ENCODE peak calls at places on chromosomes 11 and 22, in five cellular contexts. One of them, this sample, is unnamed.

GRCh38 chr22:44330727-44331660 is 18.2 kb upstream of the SHISAL1 start:
- DNase-seq in nucleus accumbens: no peak
- DNase-seq in Right ventricle myocardium superior: no peak
- DNase-seq in NCI-H2029: no peak
- DNase-seq in Peyer's patch: no peak
- DNase-seq in this sample: no peak

GRCh38 chr11:125990244-125990643 is 44.4 kb downstream of the VSIG10L2 start:
- DNase-seq in Peyer's patch: no peak
- DNase-seq in NCI-H2029: peak
- DNase-seq in nucleus accumbens: no peak
- DNase-seq in Right ventricle myocardium superior: no peak
- DNase-seq in this sample: no peak

GRCh38 chr11:69534166-69534530 is 52.7 kb downstream of the LINC01488 start:
- DNase-seq in Right ventricle myocardium superior: no peak
- DNase-seq in Peyer's patch: no peak
- DNase-seq in nucleus accumbens: no peak
- DNase-seq in NCI-H2029: no peak
- DNase-seq in this sample: no peak

GRCh38 chr11:115480611-115481010 is 23.6 kb downstream of the CADM1 start:
- DNase-seq in NCI-H2029: no peak
- DNase-seq in Peyer's patch: no peak
- DNase-seq in nucleus accumbens: no peak
- DNase-seq in Right ventricle myocardium superior: no peak
- DNase-seq in this sample: no peak

GRCh38 chr11:69912911-69913451 is 93.8 kb upstream of the FGF3 start:
- DNase-seq in NCI-H2029: no peak
- DNase-seq in nucleus accumbens: no peak
- DNase-seq in Right ventricle myocardium superior: peak
- DNase-seq in Peyer's patch: no peak
- DNase-seq in this sample: no peak

GRCh38 chr11:119480375-119481020 is 57.5 kb upstream of the THY1 start:
- DNase-seq in NCI-H2029: no peak
- DNase-seq in nucleus accumbens: no peak
- DNase-seq in Peyer's patch: no peak
- DNase-seq in Right ventricle myocardium superior: no peak
- DNase-seq in this sample: no peak

GRCh38 chr22:46085831-46086576 is 64.3 kb upstream of the PPARA start:
- DNase-seq in NCI-H2029: no peak
- DNase-seq in Right ventricle myocardium superior: peak
- DNase-seq in Peyer's patch: no peak
- DNase-seq in nucleus accumbens: no peak
- DNase-seq in this sample: no peak

GRCh38 chr11:15471709-15472404 is 357.1 kb downstream of the INSC start:
- DNase-seq in nucleus accumbens: no peak
- DNase-seq in NCI-H2029: peak
- DNase-seq in Right ventricle myocardium superior: no peak
- DNase-seq in Peyer's patch: no peak
- DNase-seq in this sample: peak

GRCh38 chr11:58958500-58958899 is 19.2 kb downstream of the GLYATL1 start:
- DNase-seq in nucleus accumbens: no peak
- DNase-seq in Right ventricle myocardium superior: no peak
- DNase-seq in Peyer's patch: peak
- DNase-seq in NCI-H2029: no peak
- DNase-seq in this sample: no peak

GRCh38 chr22:50665212-50665611 is 7.4 kb upstream of the SHANK3 start:
- DNase-seq in Right ventricle myocardium superior: no peak
- DNase-seq in NCI-H2029: no peak
- DNase-seq in Peyer's patch: no peak
- DNase-seq in nucleus accumbens: no peak
- DNase-seq in this sample: no peak

GRCh38 chr11:70713988-70714665 is 315.8 kb downstream of the CTTN start:
- DNase-seq in Right ventricle myocardium superior: no peak
- DNase-seq in NCI-H2029: peak
- DNase-seq in Peyer's patch: no peak
- DNase-seq in nucleus accumbens: no peak
- DNase-seq in this sample: no peak

GRCh38 chr11:86473991-86474833 is 99.5 kb downstream of the CCDC81 start:
- DNase-seq in NCI-H2029: no peak
- DNase-seq in Peyer's patch: no peak
- DNase-seq in nucleus accumbens: no peak
- DNase-seq in Right ventricle myocardium superior: peak
- DNase-seq in this sample: no peak

GRCh38 chr11:20026629-20027545 is 133.4 kb downstream of the DBX1 start:
- DNase-seq in Peyer's patch: no peak
- DNase-seq in NCI-H2029: peak
- DNase-seq in Right ventricle myocardium superior: no peak
- DNase-seq in nucleus accumbens: no peak
- DNase-seq in this sample: no peak

GRCh38 chr22:29062286-29062949 is 787 bp upstream of the C22orf31 start:
- DNase-seq in Peyer's patch: no peak
- DNase-seq in Right ventricle myocardium superior: no peak
- DNase-seq in NCI-H2029: no peak
- DNase-seq in nucleus accumbens: no peak
- DNase-seq in this sample: no peak

GRCh38 chr11:35303596-35304392 is 115.6 kb downstream of the SLC1A2 start:
- DNase-seq in NCI-H2029: no peak
- DNase-seq in Right ventricle myocardium superior: peak
- DNase-seq in Peyer's patch: peak
- DNase-seq in nucleus accumbens: no peak
- DNase-seq in this sample: peak

GRCh38 chr11:67032830-67033555 is 10.1 kb downstream of the SYT12 start:
- DNase-seq in nucleus accumbens: no peak
- DNase-seq in Right ventricle myocardium superior: no peak
- DNase-seq in Peyer's patch: no peak
- DNase-seq in NCI-H2029: no peak
- DNase-seq in this sample: peak

GRCh38 chr22:50089231-50090140 is at the start of gene MOV10L1:
- DNase-seq in NCI-H2029: no peak
- DNase-seq in Peyer's patch: no peak
- DNase-seq in nucleus accumbens: no peak
- DNase-seq in Right ventricle myocardium superior: peak
- DNase-seq in this sample: no peak

GRCh38 chr11:122091850-122092249 is 24.2 kb downstream of the BLID start:
- DNase-seq in Peyer's patch: no peak
- DNase-seq in nucleus accumbens: no peak
- DNase-seq in Right ventricle myocardium superior: no peak
- DNase-seq in NCI-H2029: no peak
- DNase-seq in this sample: no peak

GRCh38 chr22:48975886-48976285 is 851.8 kb downstream of the BRD1 start:
- DNase-seq in Peyer's patch: no peak
- DNase-seq in nucleus accumbens: no peak
- DNase-seq in Right ventricle myocardium superior: no peak
- DNase-seq in NCI-H2029: no peak
- DNase-seq in this sample: no peak

GRCh38 chr11:134668076-134668475 is 256.0 kb upstream of the B3GAT1 start:
- DNase-seq in Peyer's patch: no peak
- DNase-seq in NCI-H2029: no peak
- DNase-seq in nucleus accumbens: no peak
- DNase-seq in Right ventricle myocardium superior: no peak
- DNase-seq in this sample: no peak

GRCh38 chr22:47190957-47191323 is 428.5 kb downstream of the TBC1D22A start:
- DNase-seq in NCI-H2029: no peak
- DNase-seq in Right ventricle myocardium superior: peak
- DNase-seq in nucleus accumbens: no peak
- DNase-seq in Peyer's patch: no peak
- DNase-seq in this sample: no peak

GRCh38 chr11:80532633-80533232 is 1091.9 kb upstream of the TENM4 start:
- DNase-seq in NCI-H2029: no peak
- DNase-seq in nucleus accumbens: no peak
- DNase-seq in Peyer's patch: no peak
- DNase-seq in Right ventricle myocardium superior: no peak
- DNase-seq in this sample: no peak

GRCh38 chr22:20677684-20678242 is 96.2 kb upstream of the SERPIND1 start:
- DNase-seq in Peyer's patch: no peak
- DNase-seq in nucleus accumbens: no peak
- DNase-seq in NCI-H2029: no peak
- DNase-seq in Right ventricle myocardium superior: no peak
- DNase-seq in this sample: no peak

GRCh38 chr11:60982184-60982583 is 10.7 kb downstream of the CD6 start:
- DNase-seq in nucleus accumbens: no peak
- DNase-seq in Peyer's patch: no peak
- DNase-seq in Right ventricle myocardium superior: no peak
- DNase-seq in NCI-H2029: no peak
- DNase-seq in this sample: no peak

GRCh38 chr11:93659841-93660240 is 1.6 kb upstream of the CEP295 start:
- DNase-seq in Peyer's patch: no peak
- DNase-seq in Right ventricle myocardium superior: no peak
- DNase-seq in NCI-H2029: no peak
- DNase-seq in nucleus accumbens: no peak
- DNase-seq in this sample: no peak

GRCh38 chr11:76075699-76076098 is 130.6 kb downstream of the WNT11 start:
- DNase-seq in NCI-H2029: no peak
- DNase-seq in Right ventricle myocardium superior: no peak
- DNase-seq in Peyer's patch: no peak
- DNase-seq in nucleus accumbens: no peak
- DNase-seq in this sample: no peak

GRCh38 chr11:122910775-122911174 is 28.2 kb downstream of the JHY start:
- DNase-seq in NCI-H2029: no peak
- DNase-seq in Peyer's patch: no peak
- DNase-seq in Right ventricle myocardium superior: no peak
- DNase-seq in nucleus accumbens: no peak
- DNase-seq in this sample: no peak

GRCh38 chr11:1706634-1707400 is 9.8 kb downstream of the KRTAP5-6 start:
- DNase-seq in Right ventricle myocardium superior: peak
- DNase-seq in Peyer's patch: no peak
- DNase-seq in nucleus accumbens: no peak
- DNase-seq in NCI-H2029: no peak
- DNase-seq in this sample: no peak